ENCODE peak calls at places on chromosomes 11 and 22, in five cellular contexts. E, Z, P, K and O are unnamed samples.

GRCh38 chr22:41285441-41285819 is 557 bp downstream of the RANGAP1 start:
- DNase-seq in K (peak; percentile 53), P (peak; percentile 84), E (peak; percentile 95), Z (peak; percentile 67), O (peak; percentile 58)

GRCh38 chr11:71197096-71197495 is 55.3 kb downstream of the SHANK2 start:
- DNase-seq in E (no peak), P (no peak), Z (no peak), K (no peak), O (no peak)

GRCh38 chr11:124113890-124114289 is 1.4 kb upstream of the VWA5A start:
- DNase-seq in E (peak; percentile 16), K (peak; percentile 62), Z (no peak), P (no peak), O (no peak)

GRCh38 chr11:45565589-45565988 is 99.8 kb downstream of the CHST1 start:
- DNase-seq in P (no peak), Z (no peak), K (no peak), E (no peak), O (no peak)

GRCh38 chr11:43853766-43854165 is 26.9 kb upstream of the ALKBH3 start:
- DNase-seq in E (peak; percentile 76), Z (no peak), P (peak; percentile 52), K (no peak), O (no peak)

GRCh38 chr22:32802291-32802826 is 854 bp downstream of the TIMP3 start:
- DNase-seq in E (peak; percentile 26), P (peak; percentile 30), K (no peak), Z (no peak), O (no peak)

GRCh38 chr11:112599861-112600533 is 339.3 kb upstream of the PLET1 start:
- DNase-seq in E (no peak), Z (no peak), P (peak; percentile 40), K (no peak), O (no peak)

GRCh38 chr11:4887591-4887990 is 5.9 kb downstream of the OR51T1 start:
- DNase-seq in E (no peak), K (no peak), Z (no peak), P (no peak), O (no peak)

DNA sequence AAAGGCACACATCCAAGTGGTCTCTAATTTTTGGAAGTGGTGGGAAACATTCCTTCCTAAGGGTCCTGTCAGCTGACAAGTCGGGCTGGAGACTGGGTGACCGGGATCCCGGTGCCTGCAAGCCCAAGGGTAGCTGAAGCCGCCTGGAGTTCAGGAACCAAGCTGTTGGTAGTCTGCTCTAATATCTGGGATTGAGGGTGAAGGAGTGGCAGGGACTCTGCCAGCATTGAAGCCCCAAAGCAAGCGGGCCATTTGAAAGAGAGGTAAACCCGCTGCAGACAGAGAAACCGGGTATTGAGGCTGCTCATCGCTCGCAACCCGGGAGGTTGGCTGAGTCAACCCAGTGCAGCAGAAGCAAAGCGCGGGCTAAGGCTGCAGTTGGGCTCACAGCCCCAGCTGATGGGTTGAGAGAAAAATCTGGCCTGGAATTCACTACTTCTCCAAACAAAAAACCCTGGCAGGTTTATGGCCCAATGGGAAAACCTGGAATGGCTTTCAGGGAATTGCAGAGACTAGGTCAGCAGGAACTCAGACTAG is 28.2 kb upstream of the FBXO3 start:
- DNase-seq in K (peak; percentile 59), E (peak; percentile 89), Z (peak; percentile 46), P (peak; percentile 83), O (peak; percentile 76)
- H3K4me3 ChIP-seq in K (no peak overlapping the region), E (peak overlapping the region; percentile 40), Z (peak overlapping the region; percentile 54), P (peak overlapping the region; percentile 15), O (no peak overlapping the region)

GRCh38 chr11:132131051-132131450 is 760.6 kb downstream of the NTM start:
- DNase-seq in Z (no peak), E (no peak), P (no peak), K (no peak), O (no peak)

GRCh38 chr11:132125855-132126841 is 755.7 kb downstream of the NTM start:
- DNase-seq in Z (peak; percentile 54), P (peak; percentile 56), K (no peak), E (peak; percentile 35), O (no peak)

GRCh38 chr11:132123449-132123848 is 753.0 kb downstream of the NTM start:
- DNase-seq in E (no peak), K (no peak), P (no peak), Z (peak; percentile 54), O (no peak)

GRCh38 chr11:132123854-132124835 is 753.7 kb downstream of the NTM start:
- DNase-seq in P (no peak), E (no peak), K (no peak), Z (peak; percentile 52), O (no peak)

DNA sequence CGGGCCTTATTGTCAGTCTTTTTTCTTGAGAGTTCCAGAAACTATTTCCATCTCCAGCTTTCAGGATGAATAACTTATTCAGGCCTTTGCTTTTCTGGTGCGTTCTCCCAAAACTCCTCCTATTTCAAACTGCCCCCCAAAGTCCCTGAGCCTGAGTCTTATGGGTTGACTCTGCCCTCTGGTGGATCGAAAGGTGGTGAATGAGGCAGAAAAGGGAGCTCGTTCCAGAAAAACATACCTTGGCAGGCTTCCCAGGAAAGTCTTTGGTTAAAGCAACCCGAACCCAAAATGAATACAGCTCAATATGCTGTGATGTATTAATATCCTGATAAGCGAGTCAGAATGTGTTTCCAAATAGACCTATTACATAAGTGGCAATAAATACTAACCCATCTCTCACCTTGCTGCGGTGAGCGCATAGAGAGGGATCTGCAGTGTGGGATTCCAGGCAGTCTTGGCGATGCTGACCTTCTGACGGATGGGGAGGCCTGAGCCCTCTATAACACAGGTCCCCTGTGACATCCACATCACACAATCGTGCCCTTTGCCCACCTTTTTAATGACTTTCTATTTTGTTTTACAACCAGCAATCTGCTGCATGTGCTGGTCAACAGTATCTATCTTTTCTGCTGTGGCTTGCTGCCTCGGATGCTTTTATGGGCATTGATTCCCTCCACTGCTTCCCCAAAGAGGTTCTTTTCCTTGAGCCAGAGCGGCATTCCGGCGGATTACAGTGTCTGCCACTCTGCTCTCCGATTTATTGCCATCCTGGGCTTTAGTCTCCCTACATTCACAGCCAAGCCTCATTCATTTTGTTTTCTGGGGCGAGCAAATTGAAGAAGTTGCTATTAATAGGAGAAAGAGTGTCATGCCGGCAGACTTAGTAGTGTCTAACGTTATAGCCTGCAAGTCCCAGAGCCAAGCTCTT is 756.8 kb downstream of the NTM start:
- DNase-seq in P (peak; percentile 93), K (peak; percentile 45), Z (peak; percentile 33), E (peak; percentile 67), O (peak; percentile 41)
- TF ChIP-seq CTCF in P (peak; percentile 85), K (no peak), Z (peak; percentile 65), E (peak; percentile 62), O (no peak)

DNA sequence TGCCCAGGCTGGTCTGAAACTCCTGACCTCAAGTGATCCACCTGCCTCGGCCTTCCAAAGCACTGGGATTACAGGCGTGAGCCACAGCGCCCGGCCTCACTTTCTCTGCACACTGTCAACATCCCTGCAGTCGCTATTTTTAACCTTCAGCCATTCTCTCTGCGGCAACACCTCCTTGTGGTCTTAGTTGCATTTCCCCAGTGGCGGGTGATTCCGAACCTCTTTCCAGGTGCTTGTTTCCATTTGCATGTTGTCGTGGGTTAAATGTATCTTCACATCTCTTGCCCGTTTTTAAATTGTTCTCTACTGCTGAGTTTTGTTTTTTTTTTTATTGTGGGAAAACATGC is 2.2 kb upstream of the SCT start:
- DNase-seq in P (no peak), E (no peak), Z (peak; percentile 77), K (no peak), O (no peak)
- H3K4me3 ChIP-seq in P (no peak overlapping the region), E (no peak overlapping the region), Z (peak overlapping the region; percentile 17), K (no peak overlapping the region), O (no peak overlapping the region)

GRCh38 chr11:120717623-120718022 is 206.1 kb downstream of the GRIK4 start:
- DNase-seq in E (no peak), P (no peak), K (no peak), Z (no peak), O (no peak)

GRCh38 chr11:120712862-120713770 is 201.6 kb downstream of the GRIK4 start:
- DNase-seq in E (no peak), Z (no peak), K (no peak), P (no peak), O (no peak)

GRCh38 chr11:120714448-120714847 is 202.9 kb downstream of the GRIK4 start:
- DNase-seq in P (peak; percentile 4), K (no peak), Z (no peak), E (no peak), O (no peak)

GRCh38 chr11:120717042-120717441 is 205.5 kb downstream of the GRIK4 start:
- DNase-seq in Z (no peak), P (no peak), E (no peak), K (no peak), O (no peak)

GRCh38 chr11:120715239-120715638 is 203.7 kb downstream of the GRIK4 start:
- DNase-seq in E (no peak), Z (peak; percentile 63), P (peak; percentile 7), K (no peak), O (no peak)
- TF ChIP-seq CTCF in E (no peak), Z (peak; percentile 68), P (peak; percentile 44), K (no peak), O (no peak)

DNA sequence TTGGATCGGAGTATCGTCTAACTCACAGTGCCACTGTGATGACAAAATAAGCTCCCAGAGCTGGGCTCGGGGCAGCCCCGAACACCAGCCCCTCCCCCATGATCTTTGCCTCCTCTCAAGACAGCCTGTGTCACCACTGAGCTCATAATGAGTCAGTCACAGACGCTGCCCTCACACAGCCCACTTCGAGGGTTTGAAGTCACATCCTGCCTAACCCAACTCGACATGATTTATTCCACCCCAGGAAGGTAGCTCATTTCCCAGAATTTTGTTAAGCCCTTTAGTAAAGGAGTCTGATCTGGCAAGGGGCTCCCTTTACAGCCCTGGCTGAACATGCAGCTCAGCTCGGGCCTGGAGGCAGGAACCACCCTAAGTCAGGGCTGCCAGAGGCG is 22.8 kb downstream of the MYH9 start:
- DNase-seq in K (peak; percentile 67), P (peak; percentile 97), E (peak; percentile 97), Z (no peak), O (peak; percentile 72)
- H3K4me3 ChIP-seq in K (no peak overlapping the region), P (no peak overlapping the region), E (no peak overlapping the region), Z (no peak overlapping the region), O (no peak overlapping the region)